ENCODE peak calls at places on chromosomes 13 and 19, in five cellular contexts. T is AG10803, C is Panc1, H is testis, D is colonic mucosa. A is an unnamed sample.
A peak's percentile ranks its signal among the peaks of the same experiment; 100 is the strongest.

GRCh38 chr13:110340812-110341444 is 33.8 kb downstream of the COL4A2 start:
- DNase-seq in T (peak; percentile 74), C (no peak), H (peak; percentile 55), D (peak; percentile 54), A (peak; percentile 80)

GRCh38 chr19:32387701-32388392 is 17.7 kb upstream of the DPY19L3 start:
- DNase-seq in T (peak; percentile 73), C (no peak), H (no peak), D (peak; percentile 68), A (peak; percentile 70)

GRCh38 chr19:6970478-6970877 is 50.8 kb downstream of the MBD3L2B start:
- DNase-seq in T (no peak), C (no peak), H (no peak), D (no peak), A (no peak)

GRCh38 chr19:16208847-16209246 is 11.1 kb downstream of the AP1M1 start:
- DNase-seq in T (no peak), C (no peak), H (no peak), D (no peak), A (no peak)

GRCh38 chr13:76292031-76292430 is 594.2 kb downstream of the KCTD12 start:
- DNase-seq in T (no peak), C (no peak), H (no peak), D (no peak), A (no peak)

GRCh38 chr13:106472621-106473020 is 62.8 kb downstream of the EFNB2 start:
- DNase-seq in T (no peak), C (no peak), H (no peak), D (no peak), A (no peak)

GRCh38 chr13:39767791-39768564 is 112.5 kb downstream of the COG6 start:
- DNase-seq in T (no peak), C (no peak), H (no peak), D (peak; percentile 47), A (peak; percentile 20)

GRCh38 chr13:103022328-103022727 is 43.9 kb downstream of the SLC10A2 start:
- DNase-seq in T (no peak), C (no peak), H (no peak), D (no peak), A (no peak)

GRCh38 chr19:9040131-9040530 is 29.9 kb upstream of the MUC16 start:
- DNase-seq in T (no peak), C (no peak), H (no peak), D (no peak), A (no peak)

GRCh38 chr13:101706651-101707050 is 254.2 kb downstream of the ITGBL1 start:
- DNase-seq in T (peak; percentile 99), C (no peak), H (no peak), D (no peak), A (peak; percentile 94)

GRCh38 chr19:19185853-19186728 is 5.9 kb downstream of the BORCS8 start:
- DNase-seq in T (peak; percentile 16), C (no peak), H (peak; percentile 23), D (peak; percentile 57), A (no peak)

GRCh38 chr19:46678110-46678732 is 17.2 kb upstream of the DACT3 start:
- DNase-seq in T (no peak), C (no peak), H (no peak), D (peak; percentile 53), A (no peak)

GRCh38 chr19:15283141-15283885 is 49.0 kb downstream of the BRD4 start:
- DNase-seq in T (peak; percentile 92), C (no peak), H (no peak), D (no peak), A (peak; percentile 72)

DNA sequence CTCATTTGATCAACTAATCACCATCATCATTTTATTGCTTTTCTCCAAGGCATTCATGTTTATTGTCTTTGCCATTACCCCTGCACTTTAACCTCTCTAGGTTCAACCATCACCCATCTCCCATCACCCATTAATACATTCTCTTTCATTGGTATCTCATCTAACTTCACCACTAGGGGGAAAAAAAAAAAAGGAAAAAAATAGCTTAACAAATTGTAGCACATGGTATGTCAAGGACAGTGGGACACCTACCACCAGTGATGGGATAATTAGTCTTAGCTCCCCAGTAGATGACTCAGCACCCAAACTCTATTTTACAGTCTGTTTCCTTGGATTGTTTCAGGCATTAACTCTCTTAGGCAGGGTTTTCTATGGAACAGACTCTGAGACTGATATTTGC is 1770.2 kb upstream of the MIR17HG start:
- DNase-seq in T (no peak), C (no peak), H (no peak), D (no peak), A (no peak)
- TF ChIP-seq CTCF in T (no peak), C (no peak), H (no peak), D (no peak), A (no peak)

GRCh38 chr19:38544569-38545315 is 73.0 kb downstream of the MAP4K1 start:
- DNase-seq in T (no peak), C (no peak), H (no peak), D (no peak), A (no peak)
- TF ChIP-seq CTCF in T (no peak), C (no peak), H (peak; percentile 17), D (peak; percentile 54), A (no peak)

GRCh38 chr13:81957121-81957520 is 1616.2 kb upstream of the SPRY2 start:
- DNase-seq in T (no peak), C (no peak), H (no peak), D (no peak), A (no peak)
- TF ChIP-seq CTCF in T (no peak), C (no peak), H (no peak), D (no peak), A (no peak)

DNA sequence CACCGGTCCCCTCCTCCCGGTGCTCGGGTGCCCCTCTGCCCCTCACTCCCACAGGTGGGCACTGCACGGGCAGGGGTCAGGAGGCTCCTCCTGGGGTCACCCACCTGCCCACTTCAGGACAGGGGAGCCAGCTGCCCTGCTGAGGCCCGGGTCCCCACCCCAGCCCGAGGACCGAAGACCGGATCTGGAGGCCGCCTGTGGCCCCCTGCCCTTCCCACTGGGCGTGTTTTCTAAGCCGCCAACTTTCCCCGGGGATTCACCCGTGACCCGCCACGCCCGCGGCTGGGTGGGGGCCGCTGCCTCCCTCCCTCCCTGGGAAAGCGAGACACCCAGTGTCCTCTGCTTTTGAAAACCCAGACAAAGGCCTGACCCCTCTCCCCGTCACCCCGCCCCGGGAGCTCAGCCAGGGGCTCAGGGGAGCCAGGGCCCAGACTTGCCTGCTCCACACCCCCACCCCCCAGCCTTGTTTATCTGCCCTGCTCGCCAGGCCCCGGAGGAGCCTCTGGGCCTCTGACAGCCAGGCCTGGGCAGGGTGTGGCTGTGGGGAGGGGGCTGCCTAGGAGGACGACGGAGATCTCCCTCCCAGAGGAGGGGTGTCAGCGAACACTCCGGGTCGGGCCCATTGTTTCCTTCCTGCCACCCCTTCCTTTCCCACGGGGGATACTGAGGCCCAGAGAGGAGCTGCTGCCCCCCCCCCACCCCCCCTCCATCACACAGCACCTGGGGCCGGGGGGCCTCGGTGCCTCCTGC is 1.4 kb downstream of the PALM start:
- DNase-seq in T (no peak), C (no peak), H (peak; percentile 39), D (no peak), A (no peak)
- TF ChIP-seq CTCF in T (no peak), C (no peak), H (no peak), D (no peak), A (no peak)

DNA sequence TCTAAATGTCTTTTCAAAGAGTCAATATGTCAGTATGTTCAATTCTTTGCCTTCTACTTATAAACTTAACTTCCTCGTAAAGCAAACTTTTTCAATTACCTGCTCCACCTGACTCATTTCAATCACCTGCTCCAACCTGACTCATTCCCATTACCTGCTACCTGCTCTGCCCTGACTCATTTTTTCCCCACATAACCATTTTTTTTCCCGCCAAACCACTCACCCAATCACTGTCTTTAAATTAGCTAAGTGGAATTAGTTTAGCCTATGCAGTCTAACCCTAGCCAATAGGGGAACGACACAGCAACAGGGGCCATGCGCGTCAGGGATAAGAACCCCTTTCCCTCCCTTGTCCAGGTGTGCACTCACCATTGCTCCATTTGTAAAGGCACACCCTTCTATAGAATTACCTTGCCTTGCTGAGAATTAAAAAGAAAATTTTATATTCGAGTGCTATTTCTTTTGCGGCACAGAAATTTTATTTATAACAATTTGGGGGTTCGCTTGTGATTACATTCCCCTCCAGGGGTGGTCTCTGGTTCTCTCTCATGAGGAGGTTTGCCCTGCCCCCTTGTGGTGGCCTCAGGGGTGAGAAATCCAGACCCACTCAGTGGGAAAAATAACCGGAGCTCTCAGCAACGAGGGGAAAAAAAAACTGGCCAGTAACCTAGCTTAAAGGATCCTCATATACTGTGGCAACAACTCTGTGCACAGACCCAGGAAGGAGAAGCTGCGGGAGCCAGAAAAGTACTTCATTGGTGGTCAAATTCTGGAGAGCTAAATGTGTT is 193.1 kb downstream of the ZNF486 start:
- DNase-seq in T (no peak), C (no peak), H (peak; percentile 30), D (no peak), A (no peak)
- TF ChIP-seq CTCF in T (no peak), C (peak; percentile 40), H (no peak), D (no peak), A (no peak)

DNA sequence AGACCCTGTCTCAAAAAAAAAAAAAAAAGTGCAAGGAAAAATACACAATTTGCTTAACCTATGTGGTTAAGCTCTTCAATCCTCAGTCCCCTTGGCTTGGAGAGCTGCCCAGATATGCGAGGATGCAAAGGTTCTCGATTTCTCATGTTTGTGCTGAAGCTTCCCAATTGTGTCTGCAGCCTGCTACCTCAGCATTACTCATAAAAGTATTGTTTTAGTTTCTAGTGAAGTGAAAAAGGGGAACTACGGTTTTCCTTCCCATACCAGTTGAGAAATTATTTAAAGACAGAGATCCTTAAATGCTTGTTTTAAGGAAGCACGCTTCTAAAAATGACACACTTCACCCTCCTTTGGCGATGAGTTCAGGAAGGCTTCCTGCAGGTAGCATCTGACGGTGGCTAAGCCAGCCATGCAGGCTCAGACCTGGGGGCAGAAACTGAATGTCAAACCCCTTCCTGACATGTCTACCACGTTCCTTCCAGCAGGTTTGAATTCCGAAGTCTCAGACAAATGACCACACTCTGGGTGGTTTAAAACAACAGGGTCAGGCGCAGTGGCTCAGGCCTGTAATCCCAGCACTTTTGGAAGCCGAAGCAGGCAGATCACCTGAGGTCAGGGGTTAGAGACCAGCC is 47.9 kb downstream of the RUBCNL start:
- DNase-seq in T (peak; percentile 62), C (no peak), H (peak; percentile 29), D (no peak), A (peak; percentile 96)
- TF ChIP-seq CTCF in T (no peak), C (no peak), H (no peak), D (no peak), A (peak; percentile 23)

GRCh38 chr13:30807392-30807791 is 72.0 kb downstream of the ALOX5AP start:
- DNase-seq in T (no peak), C (no peak), H (no peak), D (no peak), A (no peak)
- TF ChIP-seq CTCF in T (no peak), C (no peak), H (no peak), D (no peak), A (no peak)

DNA sequence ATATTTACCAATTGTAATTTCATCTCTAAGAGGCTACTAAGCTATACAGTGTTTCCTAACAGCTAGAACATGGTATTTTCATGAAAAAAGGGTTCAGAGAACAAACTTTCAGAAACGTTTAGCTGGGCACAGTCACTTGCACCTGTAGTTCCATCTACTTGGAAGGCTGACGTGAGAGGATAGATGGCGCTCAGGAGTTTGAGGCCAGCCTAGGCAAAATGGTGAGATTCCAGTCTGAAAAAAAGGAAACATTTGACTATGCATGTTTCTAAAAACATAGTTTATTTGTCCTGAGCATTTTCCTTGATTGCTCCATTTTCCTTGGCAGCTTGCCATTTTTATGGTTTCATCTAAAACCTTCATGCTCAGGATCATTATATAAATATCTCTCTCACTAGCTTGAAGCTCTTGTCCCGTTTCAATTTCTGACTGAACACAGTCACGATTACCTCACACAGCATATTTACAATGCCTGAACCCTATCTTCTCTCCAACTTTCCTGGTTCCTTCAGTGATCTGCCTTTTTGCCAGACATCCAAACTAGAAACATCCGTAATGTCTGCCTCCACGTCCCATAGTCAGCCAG is 200.8 kb downstream of the RGCC start:
- DNase-seq in T (peak; percentile 51), C (no peak), H (no peak), D (no peak), A (peak; percentile 74)
- TF ChIP-seq CTCF in T (no peak), C (peak; percentile 10), H (no peak), D (no peak), A (no peak)

A was measured in astrocyte of the spinal cord.